ENCODE peak calls at places on chromosomes 2 and 18, in seven cellular contexts. T, W, E, C, Q, P and A are unnamed samples.

GRCh38 chr2:197273485-197273884 is 37.1 kb downstream of the ANKRD44 start:
- DNase-seq in T (no peak), W (no peak), E (no peak), C (no peak), Q (no peak), P (peak; percentile 21), A (no peak)

GRCh38 chr2:73089270-73090030 is 17.9 kb upstream of the SFXN5 start:
- DNase-seq in T (peak; percentile 27), W (no peak), E (peak; percentile 98), C (no peak), Q (no peak), P (peak; percentile 100), A (no peak)

GRCh38 chr2:128421286-128421685 is 102.6 kb upstream of the HS6ST1 start:
- DNase-seq in T (no peak), W (no peak), E (no peak), C (no peak), Q (no peak), P (no peak), A (no peak)

GRCh38 chr2:16126141-16126968 is 186.0 kb downstream of the MYCN start:
- DNase-seq in T (no peak), W (no peak), E (no peak), C (no peak), Q (no peak), P (no peak), A (no peak)

GRCh38 chr18:37852464-37852863 is 286.9 kb upstream of the CELF4 start:
- DNase-seq in T (no peak), W (no peak), E (no peak), C (no peak), Q (no peak), P (no peak), A (no peak)

GRCh38 chr2:55092439-55092838 is 42.2 kb upstream of the RTN4 start:
- DNase-seq in T (no peak), W (no peak), E (no peak), C (no peak), Q (no peak), P (no peak), A (no peak)

GRCh38 chr18:35949903-35950627 is 22.4 kb upstream of the RMP24 start:
- DNase-seq in T (no peak), W (peak; percentile 33), E (peak; percentile 33), C (peak; percentile 55), Q (peak; percentile 26), P (peak; percentile 51), A (peak; percentile 30)

GRCh38 chr2:88668862-88669261 is 22.6 kb upstream of the RPIA start:
- DNase-seq in T (no peak), W (no peak), E (no peak), C (no peak), Q (no peak), P (no peak), A (no peak)

GRCh38 chr2:150476809-150477302 is 10.6 kb downstream of the RND3 start:
- DNase-seq in T (no peak), W (no peak), E (no peak), C (no peak), Q (no peak), P (no peak), A (no peak)

GRCh38 chr2:15560988-15561573 is at the start of gene NBAS:
- DNase-seq in T (peak; percentile 64), W (peak; percentile 67), E (peak; percentile 65), C (peak; percentile 73), Q (peak; percentile 79), P (peak; percentile 81), A (peak; percentile 89)

GRCh38 chr2:235030126-235030525 is 78.3 kb downstream of the SH3BP4 start:
- DNase-seq in T (no peak), W (no peak), E (no peak), C (no peak), Q (no peak), P (no peak), A (no peak)

GRCh38 chr2:45649855-45650806 is 1.3 kb upstream of the PRKCE start:
- DNase-seq in T (no peak), W (peak; percentile 76), E (no peak), C (peak; percentile 58), Q (peak; percentile 34), P (peak; percentile 38), A (peak; percentile 43)

GRCh38 chr2:134170269-134170668 is 83.6 kb upstream of the MGAT5 start:
- DNase-seq in T (no peak), W (no peak), E (no peak), C (no peak), Q (no peak), P (no peak), A (no peak)

GRCh38 chr2:30266705-30267104 is 35.4 kb downstream of the LBH start:
- DNase-seq in T (no peak), W (no peak), E (no peak), C (no peak), Q (no peak), P (no peak), A (no peak)

GRCh38 chr2:11658208-11658607 is 11.8 kb downstream of the NTSR2 start:
- DNase-seq in T (no peak), W (no peak), E (no peak), C (no peak), Q (no peak), P (no peak), A (no peak)

GRCh38 chr2:181949047-181949446 is 36.6 kb upstream of the PPP1R1C start:
- DNase-seq in T (peak; percentile 63), W (no peak), E (no peak), C (no peak), Q (no peak), P (peak; percentile 60), A (no peak)

GRCh38 chr2:96699621-96700020 is 40.2 kb downstream of the LMAN2L start:
- DNase-seq in T (no peak), W (no peak), E (no peak), C (no peak), Q (no peak), P (no peak), A (no peak)

GRCh38 chr2:229178706-229179105 is 92.4 kb downstream of the PID1 start:
- DNase-seq in T (no peak), W (no peak), E (no peak), C (no peak), Q (no peak), P (no peak), A (no peak)
- H3K27ac ChIP-seq in T (no peak overlapping the region), W (no peak overlapping the region), E (no peak overlapping the region), C (no peak overlapping the region), Q (no peak overlapping the region), P (no peak overlapping the region), A (no peak overlapping the region)

GRCh38 chr2:121608367-121608766 is 40.9 kb downstream of the CLASP1 start:
- DNase-seq in T (no peak), W (no peak), E (no peak), C (no peak), Q (no peak), P (peak; percentile 52), A (no peak)
- H3K27ac ChIP-seq in T (no peak overlapping the region), W (no peak overlapping the region), E (no peak overlapping the region), C (no peak overlapping the region), Q (no peak overlapping the region), P (no peak overlapping the region), A (no peak overlapping the region)

GRCh38 chr2:20368706-20369105 is 18.1 kb upstream of the PUM2 start:
- DNase-seq in T (no peak), W (no peak), E (no peak), C (no peak), Q (no peak), P (no peak), A (no peak)

GRCh38 chr2:20362701-20363435 is 12.2 kb upstream of the PUM2 start:
- DNase-seq in T (no peak), W (no peak), E (no peak), C (no peak), Q (no peak), P (no peak), A (no peak)

GRCh38 chr2:20361903-20362302 is 11.3 kb upstream of the PUM2 start:
- DNase-seq in T (no peak), W (no peak), E (no peak), C (no peak), Q (no peak), P (no peak), A (no peak)

GRCh38 chr2:20366672-20367116 is 16.1 kb upstream of the PUM2 start:
- DNase-seq in T (no peak), W (no peak), E (no peak), C (no peak), Q (no peak), P (no peak), A (no peak)

DNA sequence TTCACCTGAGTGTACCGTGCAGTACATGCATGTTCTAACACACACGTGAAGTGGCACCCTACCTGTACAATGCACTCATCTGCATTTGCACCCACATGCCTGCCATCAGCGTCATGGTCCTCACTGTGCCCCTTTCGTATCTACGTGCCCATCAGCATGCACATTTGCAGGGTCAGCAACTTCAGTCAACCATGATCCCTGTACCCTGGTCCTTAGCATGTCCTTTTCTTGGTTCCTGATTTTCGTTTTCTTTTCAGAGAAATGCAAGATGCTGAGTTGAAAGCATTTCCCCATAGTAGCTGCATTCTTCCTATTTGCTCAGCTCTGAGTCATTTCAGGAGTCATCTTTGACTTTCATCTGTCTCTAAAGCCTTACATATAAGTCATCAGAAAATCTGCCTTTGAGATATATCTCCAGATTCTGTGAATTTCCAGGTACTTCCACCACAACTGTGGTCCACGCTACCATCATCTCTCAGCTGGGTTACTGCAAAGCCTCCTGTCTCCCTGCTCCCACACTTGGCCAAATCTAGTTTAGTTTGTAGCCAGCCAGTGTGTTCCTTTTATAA is 14.7 kb upstream of the PUM2 start:
- DNase-seq in T (no peak), W (no peak), E (no peak), C (no peak), Q (no peak), P (peak; percentile 61), A (no peak)
- H3K27ac ChIP-seq in T (no peak overlapping the region), W (no peak overlapping the region), E (no peak overlapping the region), C (no peak overlapping the region), Q (no peak overlapping the region), P (no peak overlapping the region), A (no peak overlapping the region)

DNA sequence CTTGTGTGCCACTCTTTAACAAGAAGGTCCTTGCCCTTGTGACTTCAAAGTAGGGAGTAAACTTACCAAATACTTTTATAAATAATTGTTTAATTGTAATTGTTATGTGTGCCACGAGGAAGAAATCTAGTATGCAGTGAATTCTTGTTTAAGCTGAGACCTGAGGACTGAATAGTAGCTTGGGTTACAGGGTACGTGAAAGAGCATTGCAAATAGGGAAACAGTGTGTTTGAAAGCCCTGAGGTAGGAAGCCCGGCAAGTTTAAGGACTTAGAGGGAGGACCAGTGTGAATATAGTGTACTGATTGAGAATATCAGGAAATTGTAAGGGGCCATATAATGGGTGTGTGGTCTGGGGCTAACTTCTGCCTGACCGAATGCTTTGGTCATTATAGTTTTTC is 26.2 kb downstream of the PHLPP1 start:
- DNase-seq in T (no peak), W (no peak), E (no peak), C (no peak), Q (no peak), P (no peak), A (no peak)
- H3K27ac ChIP-seq in T (peak overlapping the region; percentile 67), W (peak overlapping the region; percentile 25), E (no peak overlapping the region), C (no peak overlapping the region), Q (no peak overlapping the region), P (no peak overlapping the region), A (peak overlapping the region; percentile 9)